ENCODE peak calls at places on chromosomes 2 and 18, in six cellular contexts. L, J, O, I, G and N are unnamed samples.

GRCh38 chr18:41320090-41320489 is 634.9 kb upstream of the PIK3C3 start:
- DNase-seq in L (no peak), J (no peak), O (no peak), I (no peak), G (no peak), N (no peak)

GRCh38 chr2:109365131-109365530 is 236.1 kb downstream of the SH3RF3 start:
- DNase-seq in L (no peak), J (no peak), O (no peak), I (no peak), G (no peak), N (peak; percentile 43)

GRCh38 chr2:203671876-203672275 is 34.6 kb upstream of the CD28 start:
- DNase-seq in L (no peak), J (no peak), O (no peak), I (no peak), G (no peak), N (no peak)

GRCh38 chr2:10378189-10378588 is 69.9 kb downstream of the ODC1 start:
- DNase-seq in L (no peak), J (no peak), O (no peak), I (peak; percentile 22), G (no peak), N (no peak)

GRCh38 chr2:220310326-220310936 is 683.0 kb downstream of the SLC4A3 start:
- DNase-seq in L (no peak), J (no peak), O (no peak), I (no peak), G (no peak), N (no peak)

GRCh38 chr2:26692814-26693286 is 328 bp downstream of the KCNK3 start:
- DNase-seq in L (peak; percentile 43), J (no peak), O (no peak), I (peak; percentile 64), G (no peak), N (no peak)

GRCh38 chr2:196459539-196459938 is 180.0 kb upstream of the CCDC150 start:
- DNase-seq in L (no peak), J (peak; percentile 57), O (no peak), I (no peak), G (peak; percentile 10), N (no peak)

GRCh38 chr2:23092831-23093230 is 292.1 kb upstream of the KLHL29 start:
- DNase-seq in L (no peak), J (peak; percentile 5), O (no peak), I (no peak), G (peak; percentile 25), N (no peak)

GRCh38 chr2:151374426-151374825 is 17.0 kb downstream of the TNFAIP6 start:
- DNase-seq in L (no peak), J (peak; percentile 73), O (no peak), I (no peak), G (peak; percentile 63), N (no peak)

GRCh38 chr2:194698012-194698411 is 959.0 kb upstream of the SLC39A10 start:
- DNase-seq in L (no peak), J (peak; percentile 4), O (no peak), I (no peak), G (no peak), N (no peak)